ENCODE peak calls at places on chromosomes 4 and X, in ten cellular contexts. K is tibial nerve, X is sigmoid colon, G is A549, M is K562, E is transverse colon, U is stomach, I is GM12878, A is suprapubic skin, B is ovary. Q is an unnamed sample.
A peak's percentile ranks its signal among the peaks of the same experiment; 100 is the strongest.

GRCh38 chrX:73867144-73867543 is 304.1 kb downstream of the CHIC1 start:
- DNase-seq in K (no peak), X (no peak), G (no peak), M (no peak), E (no peak), U (no peak), I (no peak), A (no peak), B (no peak), Q (no peak)

GRCh38 chr4:18938343-18939109 is 917.0 kb upstream of the LCORL start:
- DNase-seq in K (no peak), X (no peak), G (no peak), M (no peak), E (no peak), U (no peak), I (no peak), A (no peak), B (no peak), Q (no peak)

GRCh38 chr4:148795156-148795864 is 353.1 kb upstream of the NR3C2 start:
- DNase-seq in K (no peak), X (no peak), G (no peak), M (no peak), E (no peak), U (peak; percentile 81), I (no peak), A (no peak), B (no peak), Q (peak; percentile 89)

GRCh38 chr4:169272265-169272886 is 1.6 kb upstream of the SH3RF1 start:
- DNase-seq in K (no peak), X (no peak), G (no peak), M (no peak), E (no peak), U (no peak), I (peak; percentile 72), A (no peak), B (no peak), Q (no peak)

GRCh38 chr4:3766207-3766790 is at the start of gene ADRA2C:
- DNase-seq in K (no peak), X (no peak), G (peak; percentile 33), M (peak; percentile 74), E (no peak), U (no peak), I (no peak), A (no peak), B (no peak), Q (no peak)

GRCh38 chr4:7041851-7042696 is 1.1 kb upstream of the TADA2B start:
- DNase-seq in K (peak; percentile 21), X (peak; percentile 79), G (no peak), M (peak; percentile 56), E (peak; percentile 58), U (peak; percentile 61), I (no peak), A (peak; percentile 87), B (no peak), Q (peak; percentile 71)

GRCh38 chr4:107351196-107351595 is 315.1 kb upstream of the DKK2 start:
- DNase-seq in K (no peak), X (no peak), G (no peak), M (no peak), E (no peak), U (no peak), I (no peak), A (no peak), B (no peak), Q (no peak)

GRCh38 chr4:88591787-88592599 is at the start of gene HERC3:
- DNase-seq in K (peak; percentile 84), X (peak; percentile 95), G (peak; percentile 80), M (peak; percentile 94), E (peak; percentile 94), U (peak; percentile 94), I (peak; percentile 46), A (peak; percentile 95), B (peak; percentile 92), Q (peak; percentile 98)

GRCh38 chr4:36286481-36286871 is 5.1 kb downstream of the DTHD1 start:
- DNase-seq in K (no peak), X (no peak), G (no peak), M (no peak), E (no peak), U (no peak), I (no peak), A (no peak), B (no peak), Q (no peak)

GRCh38 chr4:183798249-183798920 is 106.7 kb upstream of the STOX2 start:
- DNase-seq in K (no peak), X (no peak), G (no peak), M (no peak), E (peak; percentile 19), U (no peak), I (no peak), A (no peak), B (no peak), Q (no peak)

GRCh38 chr4:53905935-53906377 is 158.4 kb downstream of the CHIC2 start:
- DNase-seq in K (no peak), X (no peak), G (peak; percentile 49), M (no peak), E (peak; percentile 26), U (peak; percentile 43), I (peak; percentile 7), A (no peak), B (peak; percentile 50), Q (no peak)

GRCh38 chr4:31530555-31530954 is 810.4 kb downstream of the PCDH7 start:
- DNase-seq in K (no peak), X (no peak), G (no peak), M (no peak), E (no peak), U (no peak), I (no peak), A (no peak), B (no peak), Q (no peak)

GRCh38 chr4:152052431-152053057 is 291.7 kb upstream of the GATB start:
- DNase-seq in K (no peak), X (no peak), G (no peak), M (no peak), E (no peak), U (no peak), I (no peak), A (no peak), B (no peak), Q (no peak)

GRCh38 chr4:30962949-30963348 is 242.8 kb downstream of the PCDH7 start:
- DNase-seq in K (no peak), X (no peak), G (no peak), M (no peak), E (no peak), U (no peak), I (no peak), A (no peak), B (no peak), Q (no peak)

GRCh38 chr4:74258949-74259348 is 49.3 kb upstream of the EPGN start:
- DNase-seq in K (no peak), X (no peak), G (no peak), M (no peak), E (peak; percentile 44), U (peak; percentile 91), I (no peak), A (no peak), B (no peak), Q (no peak)

GRCh38 chr4:187604984-187605383 is 390.6 kb upstream of the ZFP42 start:
- DNase-seq in K (no peak), X (no peak), G (no peak), M (no peak), E (no peak), U (no peak), I (no peak), A (no peak), B (no peak), Q (no peak)

GRCh38 chr4:187608001-187608421 is 387.6 kb upstream of the ZFP42 start:
- DNase-seq in K (no peak), X (no peak), G (no peak), M (no peak), E (no peak), U (no peak), I (no peak), A (no peak), B (no peak), Q (no peak)

GRCh38 chr4:187603093-187603395 is 392.5 kb upstream of the ZFP42 start:
- DNase-seq in K (no peak), X (no peak), G (no peak), M (no peak), E (no peak), U (no peak), I (no peak), A (no peak), B (no peak), Q (no peak)

GRCh38 chr4:187602339-187603092 is 393.1 kb upstream of the ZFP42 start:
- DNase-seq in K (no peak), X (no peak), G (no peak), M (no peak), E (no peak), U (no peak), I (no peak), A (no peak), B (no peak), Q (no peak)

DNA sequence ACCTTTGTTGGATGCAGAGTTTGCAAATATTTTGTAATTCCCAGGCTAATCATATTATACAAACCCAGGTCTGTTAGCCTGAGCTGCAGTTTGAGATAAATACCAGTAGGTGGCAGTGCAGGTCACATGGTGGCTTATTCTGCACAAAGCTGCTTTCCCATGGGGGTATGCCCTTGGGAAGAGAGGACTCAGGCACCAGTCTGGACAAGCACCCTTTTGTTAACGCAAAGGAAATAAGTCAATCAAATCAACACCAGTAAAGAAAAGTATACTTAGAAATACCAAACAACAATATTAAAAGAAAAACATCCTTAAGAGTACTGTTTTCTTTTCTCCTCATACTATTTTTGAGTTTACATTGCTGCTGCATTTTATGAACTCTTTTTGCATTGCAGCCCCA is 389.0 kb upstream of the ZFP42 start:
- DNase-seq in K (no peak), X (no peak), G (peak; percentile 54), M (peak; percentile 67), E (peak; percentile 15), U (no peak), I (no peak), A (no peak), B (no peak), Q (no peak)
- TF ChIP-seq EP300 in K (no peak), X (no peak), G (no peak), M (no peak), E (no peak), U (no peak), I (no peak), A (no peak), B (no peak), Q (no peak)

GRCh38 chr4:87054900-87055299 is 120.1 kb downstream of the AFF1 start:
- DNase-seq in K (no peak), X (no peak), G (no peak), M (no peak), E (no peak), U (no peak), I (no peak), A (no peak), B (no peak), Q (no peak)
- TF ChIP-seq CTCF in K (no peak), X (no peak), G (no peak), M (no peak), E (no peak), U (no peak), I (no peak), A (no peak), B (peak; percentile 20), Q (no peak)

GRCh38 chrX:106906361-106906760 is 3.2 kb upstream of the RIPPLY1 start:
- DNase-seq in K (no peak), X (no peak), G (no peak), M (no peak), E (no peak), U (no peak), I (no peak), A (no peak), B (no peak), Q (no peak)
- TF ChIP-seq EP300 in K (no peak), X (no peak), G (no peak), M (no peak), E (no peak), U (no peak), I (no peak), A (no peak), B (no peak), Q (no peak)

GRCh38 chr4:159463235-159463634 is 360.4 kb downstream of the RAPGEF2 start:
- DNase-seq in K (no peak), X (no peak), G (no peak), M (no peak), E (no peak), U (no peak), I (no peak), A (no peak), B (no peak), Q (no peak)
- TF ChIP-seq CTCF in K (no peak), X (no peak), G (no peak), M (no peak), E (no peak), U (no peak), I (no peak), A (no peak), B (no peak), Q (no peak)